ENCODE peak calls at places on chromosome 22, in seven cellular contexts. Y, S, J, O, H, M and B are unnamed samples.

GRCh38 chr22:43853328-43853931 is 8.9 kb downstream of the SULT4A1 start:
- DNase-seq in Y (no peak), S (no peak), J (no peak), O (no peak), H (no peak), M (no peak), B (peak)

GRCh38 chr22:39820266-39820665 is 73.3 kb downstream of the ENTHD1 start:
- DNase-seq in Y (no peak), S (no peak), J (no peak), O (peak), H (no peak), M (no peak), B (no peak)

GRCh38 chr22:23313791-23314567 is 133.7 kb downstream of the BCR start:
- DNase-seq in Y (no peak), S (no peak), J (no peak), O (no peak), H (peak), M (peak), B (no peak)

GRCh38 chr22:40202225-40202944 is 24.7 kb downstream of the TNRC6B start:
- DNase-seq in Y (peak), S (no peak), J (no peak), O (no peak), H (no peak), M (no peak), B (no peak)

GRCh38 chr22:50015451-50016307 is 3.1 kb upstream of the IL17REL start:
- DNase-seq in Y (no peak), S (no peak), J (peak), O (no peak), H (no peak), M (peak), B (no peak)

GRCh38 chr22:35661377-35661937 is 13.2 kb downstream of the APOL6 start:
- DNase-seq in Y (no peak), S (no peak), J (no peak), O (no peak), H (no peak), M (no peak), B (no peak)

GRCh38 chr22:48740731-48741405 is 1086.8 kb downstream of the BRD1 start:
- DNase-seq in Y (no peak), S (no peak), J (no peak), O (no peak), H (no peak), M (no peak), B (peak)

GRCh38 chr22:23684561-23685031 is 6.2 kb upstream of the RGL4 start:
- DNase-seq in Y (no peak), S (no peak), J (no peak), O (no peak), H (no peak), M (no peak), B (no peak)

GRCh38 chr22:41541484-41541883 is 2.8 kb downstream of the POLR3H start:
- DNase-seq in Y (no peak), S (no peak), J (no peak), O (no peak), H (no peak), M (no peak), B (no peak)

GRCh38 chr22:39682994-39683393 is 112.4 kb downstream of the CACNA1I start:
- DNase-seq in Y (no peak), S (no peak), J (no peak), O (no peak), H (no peak), M (no peak), B (no peak)

GRCh38 chr22:44488354-44488753 is 9.7 kb downstream of the RTL6 start:
- DNase-seq in Y (no peak), S (no peak), J (no peak), O (no peak), H (no peak), M (no peak), B (no peak)

GRCh38 chr22:19834599-19834998 is 20.1 kb downstream of the GNB1L start:
- DNase-seq in Y (no peak), S (no peak), J (no peak), O (no peak), H (no peak), M (no peak), B (no peak)

GRCh38 chr22:25448435-25449051 is 115.9 kb upstream of the GRK3 start:
- DNase-seq in Y (peak), S (peak), J (peak), O (no peak), H (peak), M (peak), B (no peak)

GRCh38 chr22:27850000-27850465 is 48.5 kb upstream of the MN1 start:
- DNase-seq in Y (no peak), S (no peak), J (no peak), O (no peak), H (no peak), M (no peak), B (no peak)

GRCh38 chr22:17872491-17872890 is 98.2 kb upstream of the BID start:
- DNase-seq in Y (no peak), S (no peak), J (no peak), O (peak), H (no peak), M (no peak), B (no peak)

GRCh38 chr22:29799217-29799680 is 32.1 kb downstream of the UQCR10 start:
- DNase-seq in Y (no peak), S (no peak), J (no peak), O (peak), H (no peak), M (peak), B (peak)

GRCh38 chr22:40037320-40037719 is 42.6 kb downstream of the FAM83F start:
- DNase-seq in Y (no peak), S (no peak), J (no peak), O (no peak), H (no peak), M (no peak), B (no peak)

GRCh38 chr22:21074092-21074715 is 28.5 kb downstream of the LRRC74B start:
- DNase-seq in Y (no peak), S (no peak), J (no peak), O (peak), H (no peak), M (no peak), B (no peak)

GRCh38 chr22:30224161-30224857 is 22.2 kb downstream of the LIF start:
- DNase-seq in Y (no peak), S (no peak), J (no peak), O (no peak), H (no peak), M (no peak), B (no peak)

GRCh38 chr22:30324008-30324730 is 2.6 kb downstream of the TBC1D10A start:
- DNase-seq in Y (no peak), S (no peak), J (no peak), O (no peak), H (no peak), M (no peak), B (no peak)

GRCh38 chr22:44391481-44392445 is 79.0 kb upstream of the SHISAL1 start:
- DNase-seq in Y (no peak), S (no peak), J (peak), O (no peak), H (no peak), M (no peak), B (peak)

GRCh38 chr22:37808294-37808657 is 542 bp downstream of the GCAT start:
- DNase-seq in Y (no peak), S (no peak), J (no peak), O (no peak), H (no peak), M (no peak), B (no peak)